ENCODE peak calls at places on chromosomes 11 and 22, in five cellular contexts. Q, Y, V, U and D are unnamed samples.

GRCh38 chr11:109432105-109432504 is 10.1 kb downstream of the C11orf87 start:
- DNase-seq in Q (peak; percentile 89), V (no peak), U (no peak), Y (no peak), D (no peak)

GRCh38 chr11:77592727-77593126 is 3.0 kb downstream of the AQP11 start:
- DNase-seq in Y (no peak), V (no peak), Q (no peak), U (no peak), D (no peak)

GRCh38 chr11:99419991-99420390 is 399.2 kb downstream of the CNTN5 start:
- DNase-seq in Y (no peak), U (no peak), Q (peak; percentile 14), V (no peak), D (peak; percentile 5)

GRCh38 chr11:94525933-94526332 is 13.7 kb downstream of the C11orf97 start:
- DNase-seq in U (peak; percentile 50), Y (peak; percentile 80), V (no peak), Q (peak; percentile 65), D (peak; percentile 64)

GRCh38 chr11:107916671-107917241 is 11.5 kb upstream of the RAB39A start:
- DNase-seq in Y (no peak), U (peak; percentile 7), V (no peak), Q (no peak), D (peak; percentile 37)

GRCh38 chr22:47835726-47836125 is 1073.3 kb downstream of the TBC1D22A start:
- DNase-seq in U (peak; percentile 96), Q (peak; percentile 82), Y (no peak), V (no peak), D (peak; percentile 46)

GRCh38 chr11:61613711-61614254 is 32.9 kb upstream of the SYT7 start:
- DNase-seq in U (no peak), Y (no peak), V (no peak), Q (no peak), D (no peak)

GRCh38 chr22:25076281-25076680 is 123.4 kb upstream of the CRYBB3 start:
- DNase-seq in Y (no peak), V (no peak), Q (no peak), U (no peak), D (no peak)

GRCh38 chr22:39478461-39478860 is 21.6 kb downstream of the MGAT3 start:
- DNase-seq in V (no peak), Y (no peak), Q (no peak), U (no peak), D (peak; percentile 61)

GRCh38 chr22:45253039-45253641 is 12.4 kb upstream of the KIAA0930 start:
- DNase-seq in Q (no peak), U (no peak), V (no peak), Y (no peak), D (no peak)

GRCh38 chr11:47305734-47306483 is 36.0 kb downstream of the MADD start:
- DNase-seq in V (no peak), Y (no peak), U (no peak), Q (no peak), D (peak; percentile 22)

GRCh38 chr11:47524200-47524874 is 28.6 kb downstream of the CELF1 start:
- DNase-seq in V (no peak), U (no peak), Y (no peak), Q (no peak), D (peak; percentile 42)

GRCh38 chr22:18000441-18001039 is 23.8 kb downstream of the MICAL3 start:
- DNase-seq in Q (no peak), V (no peak), U (peak; percentile 17), Y (no peak), D (no peak)

GRCh38 chr11:14774738-14775137 is 117.3 kb downstream of the CYP2R1 start:
- DNase-seq in Y (no peak), V (no peak), U (no peak), Q (no peak), D (peak; percentile 86)

GRCh38 chr22:47392729-47393128 is 630.3 kb downstream of the TBC1D22A start:
- DNase-seq in Y (no peak), Q (no peak), U (no peak), V (no peak), D (no peak)

GRCh38 chr11:18594999-18595749 is 4.4 kb upstream of the MISFA start:
- DNase-seq in Q (no peak), Y (no peak), U (no peak), V (no peak), D (peak; percentile 94)

GRCh38 chr11:132822294-132822693 is 710.0 kb downstream of the OPCML start:
- DNase-seq in U (no peak), Y (no peak), Q (no peak), V (no peak), D (no peak)

GRCh38 chr22:24894220-24894975 is 52.1 kb downstream of the LHFPL7 start:
- DNase-seq in Y (no peak), U (peak; percentile 98), Q (peak; percentile 96), V (peak; percentile 85), D (peak; percentile 96)

GRCh38 chr11:43681543-43681942 is 1.0 kb downstream of the HSD17B12 start:
- DNase-seq in U (peak; percentile 38), Q (peak; percentile 8), Y (no peak), V (peak; percentile 19), D (peak; percentile 11)

GRCh38 chr22:49983148-49984042 is 22.8 kb downstream of the PIM3 start:
- DNase-seq in Y (peak; percentile 72), U (no peak), V (no peak), Q (no peak), D (no peak)

GRCh38 chr22:29209624-29209929 is 3.9 kb downstream of the EMID1 start:
- DNase-seq in U (no peak), Q (no peak), Y (no peak), V (no peak), D (peak; percentile 45)

GRCh38 chr11:29518389-29519174 is 498.2 kb downstream of the KCNA4 start:
- DNase-seq in V (no peak), Q (no peak), Y (no peak), U (no peak), D (peak; percentile 90)

GRCh38 chr11:67274768-67275605 is 8.7 kb downstream of the GRK2 start:
- DNase-seq in Y (no peak), Q (no peak), U (no peak), V (no peak), D (no peak)

GRCh38 chr11:95387319-95387718 is 156.3 kb upstream of the SESN3 start:
- DNase-seq in V (no peak), Q (no peak), U (no peak), Y (no peak), D (no peak)

DNA sequence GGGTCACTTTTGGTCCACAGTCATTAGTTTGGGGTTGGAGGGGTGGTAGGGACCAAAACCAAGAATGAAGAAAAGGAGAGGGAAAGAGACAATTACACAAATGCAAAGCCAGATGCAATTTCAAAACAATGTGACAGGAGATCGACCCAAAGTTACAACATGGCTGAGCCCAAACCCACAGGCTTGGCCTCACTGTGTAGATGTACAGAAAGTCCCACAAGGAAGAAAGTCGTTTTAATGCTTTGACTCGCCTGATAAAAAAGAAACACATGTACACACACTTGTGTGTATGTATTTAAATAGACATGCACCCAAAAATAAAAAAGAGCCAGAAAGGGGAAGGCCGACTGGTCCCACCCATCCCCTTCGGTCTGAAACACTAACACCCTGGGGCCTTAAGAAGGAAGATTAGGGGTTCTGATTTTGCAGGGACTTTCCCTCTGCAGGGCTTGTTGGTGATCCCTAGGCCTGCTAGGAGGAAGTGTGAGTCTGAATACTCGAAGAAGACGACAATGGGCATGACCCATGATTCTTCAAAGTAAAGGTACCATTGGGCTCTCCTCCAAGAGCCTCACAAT is 104.1 kb downstream of the ETS1 start:
- DNase-seq in V (no peak), Y (no peak), U (no peak), Q (no peak), D (no peak)
- H3K4me3 ChIP-seq in V (no peak overlapping the region), Y (no peak overlapping the region), U (no peak overlapping the region), Q (no peak overlapping the region), D (no peak overlapping the region)

DNA sequence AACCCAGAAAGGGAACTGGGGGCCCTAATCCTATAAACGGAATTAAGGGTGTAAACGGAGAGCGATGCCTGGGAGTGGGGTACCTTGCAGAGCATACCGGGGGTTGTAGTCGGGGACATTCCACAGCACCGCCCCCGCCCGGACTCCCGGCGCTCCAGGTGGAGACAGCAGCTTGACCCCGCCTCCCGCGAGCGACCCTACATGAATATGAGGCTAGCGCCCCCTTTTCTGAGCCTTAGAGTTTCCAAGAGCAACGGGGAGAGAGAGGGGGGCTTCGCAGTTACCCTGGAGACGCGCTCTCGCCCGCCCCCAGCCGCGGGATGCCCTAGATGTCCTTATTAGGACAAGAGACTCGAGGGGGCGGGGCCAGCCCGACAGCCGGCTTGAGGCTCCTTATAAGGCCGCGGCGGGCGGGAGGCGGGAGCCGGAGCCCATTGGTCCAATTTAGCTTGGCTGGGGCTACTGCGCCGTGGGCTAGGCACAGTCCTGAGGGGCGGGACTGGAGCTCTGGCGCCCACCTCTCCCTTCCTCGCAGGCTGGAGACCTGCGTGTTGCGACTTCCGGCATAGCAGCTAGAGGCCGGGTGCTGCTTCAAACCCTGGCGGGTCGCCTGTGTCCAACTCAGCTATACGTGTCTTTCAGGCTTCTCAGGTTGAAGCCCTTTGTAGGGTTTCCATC is 960 bp upstream of the MUS81 start:
- DNase-seq in U (peak; percentile 99), V (peak; percentile 97), Q (peak; percentile 96), Y (peak; percentile 100), D (peak; percentile 98)
- TF ChIP-seq CTCF in U (no peak), V (no peak), Q (no peak), Y (peak; percentile 12), D (no peak)

DNA sequence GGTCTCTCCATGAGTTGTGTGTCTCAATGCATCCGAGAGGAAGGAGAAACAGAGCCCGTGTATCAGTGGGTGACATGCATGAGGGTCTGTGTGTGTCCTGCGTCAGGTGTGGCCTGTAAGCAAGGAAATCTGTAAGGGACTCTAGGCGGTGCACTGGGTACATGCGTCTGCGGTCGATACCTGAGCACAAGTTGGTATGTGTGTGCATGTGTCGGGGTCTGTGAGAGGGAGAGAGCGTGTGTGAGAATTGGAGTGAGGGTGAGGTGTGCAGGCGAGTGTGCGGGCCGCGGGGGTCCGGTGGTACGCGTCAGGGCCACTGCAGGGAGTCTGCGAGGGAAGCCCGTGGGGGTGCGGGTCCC is 503 bp downstream of the CDC42BPG start:
- DNase-seq in V (no peak), U (no peak), Q (no peak), Y (no peak), D (peak; percentile 37)
- H3K4me3 ChIP-seq in V (peak overlapping the region; percentile 51), U (peak overlapping the region; percentile 18), Q (no peak overlapping the region), Y (peak overlapping the region; percentile 62), D (peak overlapping the region; percentile 82)

DNA sequence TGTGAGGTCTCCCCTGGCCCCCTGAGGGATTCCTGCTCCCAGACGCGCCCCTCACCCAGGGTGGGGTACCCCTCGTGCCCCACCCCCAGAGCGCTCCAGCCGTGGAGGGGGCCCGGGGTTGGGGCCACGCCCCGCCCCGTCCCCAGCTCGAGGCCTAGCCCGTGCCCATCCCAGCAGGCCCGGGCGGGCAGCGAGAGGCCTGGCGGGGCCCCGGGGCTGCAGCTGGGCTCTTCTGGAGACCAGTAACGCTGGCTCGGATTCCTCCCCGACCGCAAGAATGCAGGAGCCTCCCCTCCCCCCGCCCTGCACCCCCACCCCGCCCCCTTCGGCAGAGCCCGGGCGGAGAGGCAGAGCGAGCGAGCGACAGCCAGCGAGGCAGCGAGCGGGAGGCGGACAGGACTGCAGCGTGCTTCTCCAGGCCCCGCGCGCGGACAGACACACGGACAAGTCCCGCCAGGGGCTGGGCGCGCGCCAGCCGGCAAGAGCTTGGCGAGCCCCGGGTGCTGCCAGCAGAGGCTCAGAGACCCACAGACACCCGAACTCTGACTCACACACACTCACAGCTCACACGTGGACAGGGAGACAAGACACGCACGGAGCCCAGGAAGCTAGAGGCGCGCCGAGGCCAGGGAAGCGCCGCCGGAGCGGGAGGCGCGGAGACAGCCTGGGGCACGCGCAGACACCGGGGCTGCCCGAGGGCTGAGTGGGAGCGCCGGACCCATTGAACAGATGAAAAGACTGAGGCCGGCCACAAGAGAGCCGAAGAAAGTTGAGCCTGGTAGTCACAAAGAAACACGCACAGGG is 15.2 kb downstream of the BCL9L start:
- DNase-seq in V (no peak), Q (peak; percentile 93), U (peak; percentile 93), Y (no peak), D (peak; percentile 88)
- TF ChIP-seq CTCF in V (no peak), Q (no peak), U (no peak), Y (no peak), D (no peak)